ENCODE peak calls at places on chromosomes 16 and 17, in five cellular contexts. B is HepG2, Z is GM12878, D is A549, A is endothelial cell of umbilical vein. L is an unnamed sample.

GRCh38 chr16:30066882-30067583 is 1.5 kb downstream of the ALDOA start:
- DNase-seq in D (no peak), B (no peak), Z (no peak), A (no peak), L (peak)

GRCh38 chr16:18039931-18040330 is 296.6 kb downstream of the NPIPA8 start:
- DNase-seq in A (no peak), B (no peak), Z (no peak), D (no peak), L (peak)

GRCh38 chr17:80257716-80258213 is 2.9 kb upstream of the RNF213 start:
- DNase-seq in A (no peak), D (no peak), Z (no peak), B (no peak), L (no peak)

GRCh38 chr16:78434401-78434800 is 334.9 kb downstream of the WWOX start:
- DNase-seq in Z (no peak), D (no peak), A (no peak), B (no peak), L (no peak)

GRCh38 chr17:72788950-72789585 is 303.4 kb downstream of the SLC39A11 start:
- DNase-seq in A (no peak), D (no peak), B (peak), Z (no peak), L (no peak)

GRCh38 chr17:20187049-20187448 is 177.9 kb downstream of the SPECC1 start:
- DNase-seq in A (no peak), D (no peak), B (no peak), Z (no peak), L (no peak)

GRCh38 chr17:27494192-27495091 is 38.2 kb downstream of the KSR1 start:
- DNase-seq in B (peak), A (peak), Z (no peak), D (peak), L (no peak)

GRCh38 chr17:77494664-77495435 is 354.1 kb downstream of the SEC14L1 start:
- DNase-seq in D (peak), B (peak), A (peak), Z (no peak), L (peak)

GRCh38 chr16:9091867-9092281 is 430 bp downstream of the HAPSTR1 start:
- DNase-seq in A (peak), Z (no peak), D (no peak), B (no peak), L (peak)

GRCh38 chr17:48552453-48553189 is 7.7 kb upstream of the HOXB2 start:
- DNase-seq in Z (no peak), D (no peak), B (no peak), A (no peak), L (no peak)

GRCh38 chr17:79850571-79851460 is 11.6 kb upstream of the CBX4 start:
- DNase-seq in D (peak), A (no peak), Z (no peak), B (no peak), L (peak)

GRCh38 chr16:86059253-86060171 is 160.6 kb downstream of the IRF8 start:
- DNase-seq in D (no peak), Z (no peak), A (no peak), B (no peak), L (no peak)

GRCh38 chr17:19329136-19329535 is 33.4 kb downstream of the B9D1 start:
- DNase-seq in B (no peak), D (no peak), Z (no peak), A (no peak), L (no peak)

GRCh38 chr17:47729486-47729885 is 3.5 kb upstream of the TBX21 start:
- DNase-seq in A (no peak), D (no peak), Z (no peak), B (no peak), L (no peak)

GRCh38 chr17:66459811-66460270 is 157.4 kb downstream of the PRKCA start:
- DNase-seq in A (peak), Z (no peak), B (peak), D (peak), L (peak)

GRCh38 chr17:45790296-45790922 is 6.3 kb downstream of the CRHR1 start:
- DNase-seq in B (no peak), Z (no peak), D (no peak), A (no peak), L (no peak)

GRCh38 chr16:84918006-84918909 is 93.1 kb downstream of the ZDHHC7 start:
- DNase-seq in D (no peak), Z (no peak), A (no peak), B (no peak), L (no peak)

GRCh38 chr16:84916850-84917249 is 94.5 kb downstream of the ZDHHC7 start:
- DNase-seq in A (no peak), Z (no peak), D (no peak), B (no peak), L (peak)

GRCh38 chr16:84916156-84916555 is 95.2 kb downstream of the ZDHHC7 start:
- DNase-seq in B (no peak), D (no peak), A (no peak), Z (no peak), L (no peak)

GRCh38 chr16:84919267-84919666 is 92.1 kb downstream of the ZDHHC7 start:
- DNase-seq in A (no peak), Z (no peak), D (no peak), B (no peak), L (no peak)

GRCh38 chr16:84917492-84917891 is 93.8 kb downstream of the ZDHHC7 start:
- DNase-seq in B (no peak), Z (no peak), A (no peak), D (no peak), L (no peak)
- TF ChIP-seq MYC in B (no peak), Z (no peak), A (no peak), D (no peak), L (no peak)

DNA sequence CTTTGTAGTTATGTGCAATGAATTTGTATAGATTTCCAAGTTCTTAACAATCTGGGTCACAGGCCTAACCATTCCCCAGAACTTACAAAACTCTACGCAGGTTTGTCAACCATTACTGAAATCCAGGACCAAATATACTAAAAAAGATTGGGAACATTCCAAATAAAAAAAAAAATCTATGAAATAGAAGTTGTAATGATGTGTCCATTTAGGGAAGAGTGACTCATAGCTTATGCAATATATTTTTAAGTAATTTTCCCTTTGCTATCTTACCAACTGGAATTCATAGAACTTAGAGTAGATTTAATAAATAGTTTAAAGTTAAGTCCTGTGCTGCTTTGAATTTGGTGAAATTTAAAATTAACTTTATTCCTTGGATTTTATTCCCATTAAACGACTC is 393.2 kb downstream of the PMP22 start:
- DNase-seq in D (no peak), Z (no peak), A (no peak), B (no peak), L (no peak)
- TF ChIP-seq MYC in D (no peak), Z (no peak), A (no peak), B (no peak), L (no peak)

DNA sequence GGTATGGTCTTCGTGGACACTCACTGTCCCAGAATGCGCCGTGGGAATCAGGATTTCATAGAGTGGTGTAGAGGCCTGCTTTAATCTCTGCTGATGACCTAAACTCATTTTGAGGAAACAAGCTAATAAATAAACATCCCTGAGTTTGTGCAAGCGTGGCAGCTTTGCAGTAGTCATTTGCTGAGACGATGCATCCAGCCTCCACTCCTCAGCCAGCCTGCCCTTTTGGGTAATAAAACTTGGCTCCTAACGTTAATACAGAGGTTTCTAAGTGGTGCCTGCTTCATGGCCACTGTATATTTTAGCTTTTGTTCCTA is 1.3 kb downstream of the DGKE start:
- DNase-seq in B (no peak), D (no peak), Z (no peak), A (no peak), L (peak)
- TF ChIP-seq MYC in B (no peak), D (no peak), Z (no peak), A (no peak), L (no peak)

GRCh38 chr16:25966172-25967097 is 274.7 kb downstream of the HS3ST4 start:
- DNase-seq in D (no peak), B (no peak), A (no peak), Z (peak), L (no peak)
- TF ChIP-seq MYC in D (no peak), B (no peak), A (no peak), Z (no peak), L (no peak)